ENCODE peak calls at places on chromosomes 16 and 17, in seven cellular contexts. B is H9, V is IMR-90, N is neuronal stem cell, J is H1, O is mesenchymal stem cell, R is mesendoderm. Q is an unnamed sample.

GRCh38 chr16:23433261-23433920 is 19.6 kb downstream of the COG7 start:
- DNase-seq in B (no peak), V (no peak), N (no peak), J (no peak), O (no peak), R (no peak), Q (no peak)

GRCh38 chr17:1147664-1148063 is 32.1 kb downstream of the ABR start:
- DNase-seq in B (peak; percentile 92), V (peak; percentile 43), N (peak; percentile 42), J (peak; percentile 60), O (peak; percentile 56), R (peak; percentile 91), Q (no peak)

GRCh38 chr16:2810651-2811050 is 6.4 kb upstream of the PRSS21 start:
- DNase-seq in B (no peak), V (no peak), N (no peak), J (no peak), O (no peak), R (no peak), Q (no peak)

GRCh38 chr17:44878627-44879221 is 20.5 kb downstream of the EFTUD2 start:
- DNase-seq in B (no peak), V (peak; percentile 38), N (no peak), J (no peak), O (peak; percentile 52), R (peak; percentile 20), Q (peak; percentile 68)

GRCh38 chr16:84004442-84004841 is 36.4 kb downstream of the NECAB2 start:
- DNase-seq in B (no peak), V (no peak), N (no peak), J (no peak), O (no peak), R (no peak), Q (no peak)

GRCh38 chr16:69077251-69077650 is 28.2 kb upstream of the HAS3 start:
- DNase-seq in B (no peak), V (peak; percentile 38), N (no peak), J (no peak), O (no peak), R (no peak), Q (no peak)

GRCh38 chr17:21177401-21177800 is 36.6 kb downstream of the TMEM11 start:
- DNase-seq in B (peak; percentile 27), V (no peak), N (no peak), J (no peak), O (no peak), R (no peak), Q (no peak)

GRCh38 chr17:73593249-73593965 is 50.8 kb downstream of the SDK2 start:
- DNase-seq in B (no peak), V (no peak), N (no peak), J (no peak), O (no peak), R (no peak), Q (no peak)

GRCh38 chr17:64655704-64656103 is 6.4 kb downstream of the SMURF2 start:
- DNase-seq in B (no peak), V (no peak), N (no peak), J (no peak), O (no peak), R (no peak), Q (no peak)

GRCh38 chr17:78822552-78822951 is 18.1 kb downstream of the USP36 start:
- DNase-seq in B (no peak), V (peak; percentile 100), N (no peak), J (no peak), O (peak; percentile 75), R (no peak), Q (peak; percentile 92)

GRCh38 chr16:68385371-68385770 is 62.9 kb downstream of the SMPD3 start:
- DNase-seq in B (no peak), V (no peak), N (no peak), J (no peak), O (no peak), R (no peak), Q (no peak)

GRCh38 chr16:18055411-18055916 is 281.1 kb downstream of the NPIPA8 start:
- DNase-seq in B (no peak), V (no peak), N (no peak), J (no peak), O (no peak), R (no peak), Q (no peak)
- H3K79me1 ChIP-seq in B (no peaks in the 10 kb centered on the region), V (no peaks in the 10 kb centered on the region), N (no peaks in the 10 kb centered on the region), J (no peaks in the 10 kb centered on the region), O (no peaks in the 10 kb centered on the region), R (no peaks in the 10 kb centered on the region), Q (no peaks in the 10 kb centered on the region)

GRCh38 chr16:57424599-57424998 is 20.0 kb downstream of the CCL17 start:
- DNase-seq in B (no peak), V (no peak), N (no peak), J (no peak), O (no peak), R (no peak), Q (no peak)
- H3K79me1 ChIP-seq in B (no peaks in the 10 kb centered on the region), V (no peaks in the 10 kb centered on the region), N (no peaks in the 10 kb centered on the region), J (no peaks in the 10 kb centered on the region), O (no peaks in the 10 kb centered on the region), R (no peaks in the 10 kb centered on the region), Q (peaks cover 2% of the 10 kb centered on the region)

DNA sequence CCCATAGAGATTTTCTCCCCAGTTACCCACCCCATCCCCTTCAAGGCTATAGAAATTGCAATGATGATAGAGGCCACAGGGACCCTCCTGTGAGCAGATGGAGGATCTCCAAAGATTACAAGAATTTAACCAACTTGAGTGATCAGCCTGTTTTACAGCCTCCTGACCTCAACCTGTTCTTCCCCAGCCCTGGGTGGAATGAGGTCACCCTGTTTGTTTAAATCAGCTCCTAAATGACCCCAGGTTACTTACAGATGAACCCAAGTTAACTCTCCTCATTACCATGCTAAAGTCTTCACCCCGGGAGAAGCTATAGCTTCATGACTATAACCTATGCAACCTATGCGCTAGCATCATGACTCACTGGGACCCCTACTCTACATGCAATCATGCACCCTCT is 11.9 kb upstream of the SULT1A1 start:
- DNase-seq in B (no peak), V (no peak), N (no peak), J (no peak), O (no peak), R (peak; percentile 44), Q (no peak)
- H3K79me1 ChIP-seq in B (no peaks in the 10 kb centered on the region), V (no peaks in the 10 kb centered on the region), N (no peaks in the 10 kb centered on the region), J (no peaks in the 10 kb centered on the region), O (no peaks in the 10 kb centered on the region), R (no peaks in the 10 kb centered on the region), Q (no peaks in the 10 kb centered on the region)

GRCh38 chr16:52117171-52117570 is 429.8 kb downstream of the TOX3 start:
- DNase-seq in B (no peak), V (no peak), N (no peak), J (no peak), O (no peak), R (no peak), Q (no peak)
- H3K79me1 ChIP-seq in B (no peaks in the 10 kb centered on the region), V (no peaks in the 10 kb centered on the region), N (no peaks in the 10 kb centered on the region), J (no peaks in the 10 kb centered on the region), O (no peaks in the 10 kb centered on the region), R (no peaks in the 10 kb centered on the region), Q (no peaks in the 10 kb centered on the region)

Q was measured in trophoblast cell.